ENCODE peak calls at places on chromosomes 5 and 9, in four cellular contexts. U, C, Q and J are unnamed samples.
A peak's percentile ranks its signal among the peaks of the same experiment; 100 is the strongest.

GRCh38 chr5:135227064-135228022 is 171.7 kb downstream of the MACROH2A1 start:
- DNase-seq in U (no peak), Q (no peak), C (no peak), J (no peak)

GRCh38 chr5:126544087-126544740 is 50.8 kb downstream of the ALDH7A1 start:
- DNase-seq in C (peak; percentile 56), Q (peak; percentile 61), U (peak; percentile 46), J (no peak)

GRCh38 chr9:94656190-94656589 is 16.9 kb upstream of the FBP1 start:
- DNase-seq in U (no peak), C (no peak), Q (no peak), J (no peak)

GRCh38 chr5:160213537-160213936 is 15.8 kb upstream of the FABP6 start:
- DNase-seq in Q (no peak), C (peak; percentile 30), U (peak; percentile 48), J (no peak)

GRCh38 chr9:109903515-109904138 is 123.6 kb downstream of the PALM2AKAP2 start:
- DNase-seq in C (peak; percentile 87), Q (peak; percentile 76), U (peak; percentile 64), J (peak; percentile 48)

GRCh38 chr5:127442085-127442484 is 75.4 kb upstream of the PRRC1 start:
- DNase-seq in C (peak; percentile 31), Q (no peak), U (peak; percentile 14), J (no peak)

GRCh38 chr9:18379073-18379811 is 94.7 kb upstream of the ADAMTSL1 start:
- DNase-seq in C (peak; percentile 57), U (no peak), Q (no peak), J (no peak)

GRCh38 chr5:135107986-135108385 is 74.0 kb upstream of the PITX1 start:
- DNase-seq in C (no peak), Q (no peak), U (no peak), J (no peak)

GRCh38 chr5:77550416-77550815 is 58.3 kb upstream of the WDR41 start:
- DNase-seq in U (no peak), C (no peak), Q (no peak), J (no peak)

GRCh38 chr9:129482521-129483466 is 138.1 kb downstream of the C9orf50 start:
- DNase-seq in U (no peak), C (peak; percentile 93), Q (peak; percentile 90), J (no peak)

GRCh38 chr9:137969008-137969407 is 91.4 kb downstream of the CACNA1B start:
- DNase-seq in U (no peak), Q (no peak), C (no peak), J (no peak)

GRCh38 chr5:154206291-154206690 is 15.8 kb downstream of the GALNT10 start:
- DNase-seq in C (no peak), U (no peak), Q (no peak), J (no peak)

GRCh38 chr9:127566351-127567001 is 45.6 kb upstream of the STXBP1 start:
- DNase-seq in C (peak; percentile 85), U (no peak), Q (peak; percentile 82), J (peak; percentile 57)

GRCh38 chr5:151080620-151081425 is at the start of gene TNIP1:
- DNase-seq in Q (peak; percentile 97), U (peak; percentile 88), C (peak; percentile 99), J (no peak)

GRCh38 chr5:160001457-160001856 is 7.5 kb upstream of the TTC1 start:
- DNase-seq in Q (peak; percentile 38), C (no peak), U (no peak), J (no peak)

GRCh38 chr9:96209407-96210031 is 92.5 kb downstream of the HSD17B3 start:
- DNase-seq in U (no peak), Q (no peak), C (peak; percentile 44), J (no peak)

GRCh38 chr5:150503977-150504620 is 3.8 kb upstream of the NDST1 start:
- DNase-seq in Q (peak; percentile 84), C (no peak), U (no peak), J (no peak)

GRCh38 chr5:150640311-150641005 is at the start of gene SYNPO:
- DNase-seq in Q (peak; percentile 51), C (peak; percentile 95), U (peak; percentile 80), J (peak; percentile 76)

GRCh38 chr5:109654455-109654854 is 35.3 kb upstream of the MAN2A1 start:
- DNase-seq in Q (no peak), C (peak; percentile 46), U (no peak), J (no peak)

GRCh38 chr9:78614892-78615291 is 318.0 kb downstream of the PSAT1 start:
- DNase-seq in C (no peak), Q (no peak), U (no peak), J (no peak)

GRCh38 chr5:172798422-172799215 is 27.6 kb upstream of the DUSP1 start:
- DNase-seq in C (peak; percentile 91), Q (no peak), U (peak; percentile 59), J (no peak)

GRCh38 chr5:143208781-143209510 is 194.5 kb downstream of the NR3C1 start:
- DNase-seq in U (no peak), Q (no peak), C (no peak), J (no peak)
- TF ChIP-seq CTCF in U (no peak), Q (no peak), C (no peak), J (peak; percentile 16)

GRCh38 chr5:6544561-6544935 is 88.3 kb downstream of the NSUN2 start:
- DNase-seq in U (no peak), C (no peak), Q (peak; percentile 3), J (no peak)

GRCh38 chr5:6545036-6545693 is 87.7 kb downstream of the NSUN2 start:
- DNase-seq in C (no peak), U (no peak), Q (peak; percentile 11), J (no peak)

GRCh38 chr5:6545770-6546690 is 86.8 kb downstream of the NSUN2 start:
- DNase-seq in C (no peak), U (no peak), Q (peak; percentile 9), J (no peak)

GRCh38 chr5:6548752-6549151 is 84.1 kb downstream of the NSUN2 start:
- DNase-seq in U (no peak), Q (no peak), C (no peak), J (no peak)

DNA sequence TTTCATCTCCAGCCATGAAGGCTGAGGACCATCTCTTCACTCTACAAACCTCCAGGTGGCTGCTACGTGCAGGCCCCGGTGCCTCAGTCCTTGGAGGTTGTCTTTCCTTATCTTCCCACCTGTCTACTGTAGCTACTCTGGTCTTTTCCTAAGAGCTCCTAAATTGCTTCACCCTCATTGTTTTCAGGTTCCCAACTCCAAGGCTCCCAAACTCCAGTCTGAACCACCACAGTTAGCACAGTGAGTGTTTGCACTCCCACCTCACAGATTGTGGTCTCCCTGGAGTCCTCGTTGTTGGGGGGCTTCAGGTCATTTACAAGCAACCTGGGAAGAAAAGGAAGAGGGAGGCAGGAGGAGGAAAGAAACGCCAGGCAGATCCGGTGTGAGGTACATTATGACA is 85.3 kb downstream of the NSUN2 start:
- DNase-seq in C (no peak), U (no peak), Q (no peak), J (no peak)
- TF ChIP-seq CTCF in C (no peak), U (no peak), Q (no peak), J (no peak)

GRCh38 chr9:4640027-4640426 is 22.1 kb upstream of the PLPP6 start:
- DNase-seq in C (no peak), Q (no peak), U (no peak), J (no peak)
- TF ChIP-seq CTCF in C (peak; percentile 14), Q (no peak), U (peak; percentile 43), J (peak; percentile 42)

DNA sequence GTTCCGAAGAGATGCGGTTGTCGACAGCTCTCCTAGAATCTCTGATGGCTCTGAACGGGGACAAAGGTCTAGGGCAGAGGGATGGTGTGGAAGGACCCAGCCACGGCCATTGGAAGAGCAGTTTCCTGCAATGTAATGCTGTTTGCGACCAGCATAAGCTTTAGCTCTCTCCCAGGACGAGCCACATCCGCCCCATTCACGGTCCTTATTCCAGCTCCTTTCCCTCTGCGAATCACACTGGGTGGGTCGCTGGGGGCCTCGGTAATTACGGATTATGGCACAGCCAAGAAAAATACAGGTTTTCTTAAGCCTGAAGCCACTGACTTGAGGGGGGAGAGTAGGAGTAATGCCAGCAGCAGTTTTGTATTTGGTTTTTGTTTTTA is 22.7 kb downstream of the ANXA2R start:
- DNase-seq in U (no peak), Q (peak; percentile 43), C (no peak), J (no peak)
- TF ChIP-seq CTCF in U (no peak), Q (no peak), C (no peak), J (no peak)